ENCODE peak calls at places on chromosomes 12 and 14, in five cellular contexts. G is tibial nerve; L is stimulated activated CD4-positive, alpha-beta T cell treated with anti-CD3 and anti-CD28 coated beads, Interleukin-2, amount 100 ng/mL, for 24 hours; X is NCI-H2081; B is psoas muscle. Y is an unnamed sample.

GRCh38 chr14:74935340-74935640 is 12.2 kb upstream of the RPS6KL1 start:
- DNase-seq in X (no peak), G (no peak), L (no peak), B (no peak), Y (no peak)

GRCh38 chr12:48185181-48185919 is 1.9 kb downstream of the CCDC184 start:
- DNase-seq in X (no peak), B (no peak), G (no peak), L (no peak), Y (no peak)

GRCh38 chr12:26239508-26240328 is 44.3 kb downstream of the SSPN start:
- DNase-seq in G (peak), X (no peak), L (no peak), B (peak), Y (peak)

GRCh38 chr14:104085032-104085888 is at the start of gene ASPG:
- DNase-seq in X (no peak), G (no peak), B (peak), L (peak), Y (peak)

GRCh38 chr14:94338023-94338422 is 14.9 kb upstream of the SERPINA6 start:
- DNase-seq in L (no peak), G (no peak), B (no peak), X (no peak), Y (no peak)

GRCh38 chr14:94424371-94424770 is 28.2 kb downstream of the SERPINA11 start:
- DNase-seq in X (no peak), B (no peak), G (no peak), L (no peak), Y (no peak)

GRCh38 chr12:1705774-1706173 is 14.9 kb downstream of the ADIPOR2 start:
- DNase-seq in X (no peak), B (no peak), L (no peak), G (no peak), Y (no peak)

GRCh38 chr12:32702470-32702869 is 23.4 kb downstream of the DNM1L start:
- DNase-seq in L (no peak), X (no peak), B (no peak), G (no peak), Y (no peak)

GRCh38 chr12:122079038-122079531 is 529 bp downstream of the MLXIP start:
- DNase-seq in B (peak), X (peak), G (no peak), L (peak), Y (no peak)

GRCh38 chr12:52186135-52186840 is 5.5 kb downstream of the KRT80 start:
- DNase-seq in X (peak), G (no peak), L (no peak), B (no peak), Y (no peak)

GRCh38 chr12:2628401-2628800 is 166.4 kb upstream of the FKBP4 start:
- DNase-seq in X (no peak), L (no peak), B (no peak), G (no peak), Y (no peak)

GRCh38 chr12:27246141-27246540 is 2.1 kb downstream of the STK38L start:
- DNase-seq in G (no peak), X (no peak), B (no peak), L (no peak), Y (no peak)

GRCh38 chr14:94543450-94544123 is 17.7 kb upstream of the SERPINA4 start:
- DNase-seq in X (no peak), B (no peak), L (no peak), G (no peak), Y (no peak)

GRCh38 chr14:93970589-93970966 is 5.8 kb downstream of the ASB2 start:
- DNase-seq in L (peak), B (no peak), X (peak), G (no peak), Y (no peak)

GRCh38 chr12:93530358-93530757 is 42.1 kb upstream of the SOCS2 start:
- DNase-seq in B (no peak), G (no peak), X (no peak), L (no peak), Y (no peak)

GRCh38 chr14:95519699-95520098 is 3.2 kb upstream of the SYNE3 start:
- DNase-seq in G (peak), X (no peak), B (peak), L (peak), Y (peak)

GRCh38 chr12:87329076-87329863 is 699.9 kb downstream of the C12orf50 start:
- DNase-seq in L (no peak), X (no peak), B (no peak), G (no peak), Y (no peak)

GRCh38 chr14:89973234-89973823 is 17.6 kb downstream of the TDP1 start:
- DNase-seq in B (peak), G (peak), L (peak), X (peak), Y (peak)

GRCh38 chr14:100827751-100828447 is 2.0 kb downstream of the MEG3 start:
- DNase-seq in L (peak), B (no peak), X (peak), G (no peak), Y (no peak)

GRCh38 chr12:49057888-49058287 is 2.7 kb downstream of the KMT2D start:
- DNase-seq in L (no peak), B (no peak), G (no peak), X (no peak), Y (no peak)

GRCh38 chr12:79983969-79984629 is 49.2 kb upstream of the PPP1R12A start:
- DNase-seq in L (no peak), B (no peak), G (no peak), X (no peak), Y (no peak)

GRCh38 chr14:36701144-36701543 is 39.5 kb downstream of the PAX9 start:
- DNase-seq in G (no peak), X (no peak), B (no peak), L (no peak), Y (no peak)

GRCh38 chr12:92908108-92908507 is 21.0 kb downstream of the EEA1 start:
- DNase-seq in G (no peak), B (no peak), X (no peak), L (no peak), Y (no peak)

Y was measured in heart right ventricle.